ENCODE peak calls at places on chromosomes 3 and 15, in nine cellular contexts. Z is IMR-90, X is bronchial epithelial cell, F is ovary, Y is foreskin fibroblast, R is heart left ventricle, M is cardiac muscle cell, L is dorsolateral prefrontal cortex, C is GM06990. W is an unnamed sample.
A peak's percentile ranks its signal among the peaks of the same experiment; 100 is the strongest.

GRCh38 chr15:95281470-95281869 is 1049.0 kb upstream of the NR2F2 start:
- DNase-seq in Z (peak; percentile 51), X (no peak), F (no peak), Y (no peak), R (no peak), M (no peak), L (no peak), C (no peak), W (no peak)

GRCh38 chr3:17398959-17399551 is 343.4 kb downstream of the TBC1D5 start:
- DNase-seq in Z (no peak), X (no peak), F (no peak), Y (no peak), R (no peak), M (no peak), L (no peak), C (peak; percentile 41), W (no peak)

GRCh38 chr15:39338251-39338650 is 242.6 kb upstream of the THBS1 start:
- DNase-seq in Z (no peak), X (no peak), F (no peak), Y (no peak), R (no peak), M (no peak), L (no peak), C (no peak), W (no peak)

GRCh38 chr3:187954486-187955075 is 199.4 kb upstream of the LPP start:
- DNase-seq in Z (peak; percentile 90), X (no peak), F (no peak), Y (peak; percentile 79), R (no peak), M (peak; percentile 60), L (no peak), C (no peak), W (no peak)

GRCh38 chr15:66294157-66294931 is 976 bp downstream of the DIS3L start:
- DNase-seq in Z (peak; percentile 66), X (peak; percentile 59), F (no peak), Y (peak; percentile 66), R (no peak), M (peak; percentile 83), L (no peak), C (no peak), W (no peak)

GRCh38 chr3:127556565-127556964 is 34.0 kb downstream of the TPRA1 start:
- DNase-seq in Z (no peak), X (no peak), F (no peak), Y (no peak), R (no peak), M (no peak), L (no peak), C (no peak), W (no peak)

GRCh38 chr3:76566211-76566534 is 473.7 kb upstream of the ROBO2 start:
- DNase-seq in Z (no peak), X (no peak), F (no peak), Y (no peak), R (no peak), M (no peak), L (no peak), C (no peak), W (no peak)

GRCh38 chr15:34223904-34224596 is 766 bp upstream of the EMC4 start:
- DNase-seq in Z (peak; percentile 13), X (no peak), F (no peak), Y (no peak), R (no peak), M (peak; percentile 12), L (no peak), C (peak; percentile 21), W (no peak)

GRCh38 chr15:51121118-51121517 is 26.4 kb upstream of the TNFAIP8L3 start:
- DNase-seq in Z (peak; percentile 98), X (peak; percentile 96), F (peak; percentile 56), Y (peak; percentile 98), R (no peak), M (peak; percentile 95), L (no peak), C (no peak), W (no peak)

GRCh38 chr3:114127517-114127916 is 51.3 kb downstream of the DRD3 start:
- DNase-seq in Z (peak; percentile 70), X (no peak), F (no peak), Y (no peak), R (no peak), M (no peak), L (no peak), C (no peak), W (no peak)

GRCh38 chr15:80118956-80119355 is 33.8 kb upstream of the FAH start:
- DNase-seq in Z (no peak), X (no peak), F (no peak), Y (no peak), R (no peak), M (no peak), L (no peak), C (no peak), W (no peak)

GRCh38 chr3:197942956-197943556 is 6.9 kb upstream of the RPL35A start:
- DNase-seq in Z (peak; percentile 61), X (peak; percentile 56), F (no peak), Y (no peak), R (no peak), M (peak; percentile 56), L (no peak), C (no peak), W (no peak)

GRCh38 chr3:127684871-127685707 is 12.3 kb downstream of the ABTB1 start:
- DNase-seq in Z (no peak), X (no peak), F (peak; percentile 26), Y (no peak), R (peak; percentile 17), M (no peak), L (no peak), C (no peak), W (peak; percentile 74)

GRCh38 chr15:48888836-48889235 is 10.9 kb downstream of the EID1 start:
- DNase-seq in Z (no peak), X (no peak), F (no peak), Y (no peak), R (no peak), M (no peak), L (no peak), C (no peak), W (no peak)

GRCh38 chr15:48891229-48891765 is 13.4 kb downstream of the EID1 start:
- DNase-seq in Z (no peak), X (no peak), F (no peak), Y (no peak), R (no peak), M (no peak), L (no peak), C (no peak), W (no peak)

GRCh38 chr15:48888209-48888608 is 10.3 kb downstream of the EID1 start:
- DNase-seq in Z (no peak), X (no peak), F (no peak), Y (no peak), R (no peak), M (no peak), L (no peak), C (peak; percentile 13), W (no peak)

GRCh38 chr15:48889925-48890324 is 12.0 kb downstream of the EID1 start:
- DNase-seq in Z (no peak), X (no peak), F (no peak), Y (no peak), R (no peak), M (no peak), L (no peak), C (no peak), W (no peak)

DNA sequence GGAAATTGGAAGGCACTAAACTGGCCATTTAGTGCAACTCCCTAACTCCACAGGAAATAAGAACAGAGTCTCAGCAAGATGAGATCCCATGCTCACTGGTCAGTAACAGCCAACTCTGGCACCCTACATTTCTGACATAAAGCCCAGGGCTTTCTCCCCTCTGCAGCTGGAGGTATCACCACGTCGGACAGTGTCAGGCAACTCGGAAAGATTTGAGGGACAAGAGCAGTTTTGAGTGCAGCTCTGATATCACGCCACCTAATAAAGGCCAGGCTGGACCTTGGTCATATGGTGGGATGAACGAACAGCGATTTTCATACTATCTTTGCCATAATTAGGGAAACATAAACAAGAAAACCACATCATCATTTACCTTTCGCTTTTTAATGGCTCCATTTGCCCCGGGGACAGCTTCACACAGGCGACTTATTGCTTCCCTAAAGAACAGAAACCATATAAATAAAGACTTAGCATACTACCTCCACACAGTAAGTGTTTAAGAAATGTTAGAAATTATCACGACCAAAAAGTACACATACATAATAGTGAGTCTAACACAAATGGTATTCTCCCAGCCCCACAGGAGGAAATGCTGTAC is 12.5 kb downstream of the EID1 start:
- DNase-seq in Z (peak; percentile 43), X (no peak), F (no peak), Y (no peak), R (no peak), M (no peak), L (no peak), C (no peak), W (no peak)
- H3K4me3 ChIP-seq in Z (no peak overlapping the region), X (no peak overlapping the region), F (no peak overlapping the region), Y (no peak overlapping the region), R (no peak overlapping the region), M (no peak overlapping the region), L (no peak overlapping the region), C (no peak overlapping the region), W (no peak overlapping the region)

GRCh38 chr3:10883478-10884234 is 67.6 kb downstream of the SLC6A11 start:
- DNase-seq in Z (peak; percentile 3), X (peak; percentile 79), F (no peak), Y (no peak), R (no peak), M (peak; percentile 15), L (peak; percentile 21), C (no peak), W (no peak)
- TF ChIP-seq CTCF in Z (peak; percentile 25), X (peak; percentile 53), F (no peak), Y (peak; percentile 37), R (peak; percentile 42), M (peak; percentile 52), L (peak; percentile 50), C (peak; percentile 56), W (peak; percentile 22)

DNA sequence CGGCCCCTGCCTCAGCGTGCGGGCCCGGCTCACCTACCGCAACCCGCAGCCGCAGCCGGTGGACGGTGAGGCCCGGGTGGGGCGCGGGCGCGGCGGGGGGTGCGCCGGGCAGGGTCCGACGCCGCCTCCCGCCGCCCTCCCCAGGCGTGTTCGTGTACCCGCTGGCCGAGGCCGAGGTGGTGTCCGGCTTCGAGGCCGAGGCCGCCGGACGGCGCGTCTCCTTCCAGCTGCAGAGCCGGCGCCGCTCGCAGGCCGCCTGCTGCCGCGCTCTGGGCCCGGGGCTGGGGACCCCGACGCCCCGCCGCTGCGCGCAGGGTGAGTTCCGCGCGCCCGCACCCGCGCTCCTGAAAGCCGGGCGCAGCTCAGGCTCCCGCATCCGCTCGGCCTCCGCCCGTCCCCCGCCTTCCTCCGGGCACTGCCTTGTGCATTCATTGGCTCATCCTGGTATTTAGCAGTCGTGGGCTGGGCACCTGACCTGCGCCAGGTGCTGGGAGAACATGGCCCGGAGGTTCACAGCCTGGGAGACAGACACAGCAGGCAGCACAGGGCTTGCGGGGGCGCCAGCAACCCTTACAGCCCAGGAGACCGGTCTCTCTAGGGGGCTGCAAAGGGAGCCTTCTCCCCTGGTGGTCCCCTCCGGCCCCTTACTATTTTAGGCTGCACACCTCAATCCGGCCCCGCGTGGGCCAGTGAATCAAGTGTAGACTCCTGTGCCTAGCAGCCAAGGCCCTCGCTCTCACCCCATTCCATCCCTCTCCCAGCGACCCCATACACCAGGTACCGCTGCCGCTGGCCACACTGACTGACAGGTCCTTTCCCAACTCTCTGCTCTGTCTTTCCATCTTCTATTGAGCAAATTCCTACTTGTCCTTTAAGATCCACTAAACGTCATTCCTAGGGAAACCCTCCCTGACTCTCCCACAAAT is 1.5 kb downstream of the VWA5B2 start:
- DNase-seq in Z (no peak), X (peak; percentile 32), F (no peak), Y (no peak), R (no peak), M (no peak), L (peak; percentile 35), C (no peak), W (no peak)
- H3K4me3 ChIP-seq in Z (no peak overlapping the region), X (no peak overlapping the region), F (peak overlapping the region; percentile 27), Y (no peak overlapping the region), R (peak overlapping the region; percentile 56), M (peak overlapping the region; percentile 14), L (peak overlapping the region; percentile 62), C (no peak overlapping the region), W (peak overlapping the region; percentile 58)

GRCh38 chr3:64475037-64475436 is 212.8 kb downstream of the ADAMTS9 start:
- DNase-seq in Z (no peak), X (no peak), F (no peak), Y (no peak), R (no peak), M (no peak), L (no peak), C (no peak), W (no peak)
- TF ChIP-seq CTCF in Z (no peak), X (peak; percentile 9), F (no peak), Y (no peak), R (no peak), M (peak; percentile 13), L (no peak), C (no peak), W (no peak)

W was measured in spleen.